ENCODE peak calls at places on chromosome 13, in five cellular contexts. M is A549, T is GM12878, G is stomach, X is transverse colon. F is an unnamed sample.
A peak's percentile ranks its signal among the peaks of the same experiment; 100 is the strongest.

GRCh38 chr13:78606471-78607408 is 3.4 kb upstream of the POU4F1 start:
- DNase-seq in M (no peak), T (no peak), G (no peak), X (no peak), F (no peak)

GRCh38 chr13:111904166-111904565 is 162.8 kb upstream of the SOX1 start:
- DNase-seq in M (no peak), T (no peak), G (no peak), X (no peak), F (no peak)

GRCh38 chr13:31044658-31045620 is 112.5 kb downstream of the TEX26 start:
- DNase-seq in M (no peak), T (peak; percentile 21), G (no peak), X (no peak), F (no peak)

GRCh38 chr13:93709511-93710244 is 483.1 kb downstream of the GPC6 start:
- DNase-seq in M (no peak), T (no peak), G (no peak), X (no peak), F (no peak)

GRCh38 chr13:23558675-23559536 is 11.3 kb upstream of the TNFRSF19 start:
- DNase-seq in M (peak; percentile 72), T (no peak), G (peak; percentile 38), X (no peak), F (peak; percentile 39)

GRCh38 chr13:81171065-81171647 is 830.2 kb upstream of the SPRY2 start:
- DNase-seq in M (no peak), T (no peak), G (no peak), X (no peak), F (no peak)

GRCh38 chr13:98440390-98441055 is 136.4 kb downstream of the STK24 start:
- DNase-seq in M (no peak), T (no peak), G (no peak), X (no peak), F (no peak)

GRCh38 chr13:76729690-76730089 is 156.5 kb downstream of the KCTD12 start:
- DNase-seq in M (no peak), T (no peak), G (no peak), X (no peak), F (no peak)

GRCh38 chr13:76222511-76222910 is 586.4 kb downstream of the LMO7 start:
- DNase-seq in M (no peak), T (no peak), G (no peak), X (no peak), F (no peak)

GRCh38 chr13:26895081-26895807 is 134.7 kb upstream of the GPR12 start:
- DNase-seq in M (no peak), T (no peak), G (no peak), X (no peak), F (no peak)

GRCh38 chr13:72643339-72643989 is 84.0 kb downstream of the MZT1 start:
- DNase-seq in M (peak; percentile 4), T (no peak), G (peak; percentile 29), X (peak; percentile 69), F (no peak)

GRCh38 chr13:75461314-75461713 is 20.7 kb downstream of the TBC1D4 start:
- DNase-seq in M (no peak), T (no peak), G (no peak), X (no peak), F (no peak)

GRCh38 chr13:45108716-45109706 is 11.3 kb upstream of the GTF2F2 start:
- DNase-seq in M (no peak), T (peak; percentile 33), G (no peak), X (peak; percentile 29), F (no peak)

GRCh38 chr13:100547805-100548204 is 40.8 kb downstream of the GGACT start:
- DNase-seq in M (no peak), T (no peak), G (no peak), X (no peak), F (no peak)

GRCh38 chr13:93771782-93772181 is 545.2 kb downstream of the GPC6 start:
- DNase-seq in M (no peak), T (no peak), G (no peak), X (no peak), F (no peak)

GRCh38 chr13:43983373-43983772 is 103.7 kb downstream of the LACC1 start:
- DNase-seq in M (no peak), T (no peak), G (no peak), X (no peak), F (no peak)

GRCh38 chr13:64675256-64675892 is 2554.8 kb downstream of the PCDH9 start:
- DNase-seq in M (peak; percentile 16), T (no peak), G (no peak), X (no peak), F (no peak)

GRCh38 chr13:98301721-98302120 is 124.7 kb upstream of the RNF113B start:
- DNase-seq in M (no peak), T (no peak), G (no peak), X (no peak), F (no peak)

GRCh38 chr13:67100723-67101122 is 129.4 kb downstream of the PCDH9 start:
- DNase-seq in M (no peak), T (no peak), G (no peak), X (no peak), F (no peak)

GRCh38 chr13:99486996-99487395 is 14.3 kb upstream of the TM9SF2 start:
- DNase-seq in M (no peak), T (no peak), G (no peak), X (no peak), F (no peak)

GRCh38 chr13:99136427-99136954 is 64.2 kb upstream of the UBAC2 start:
- DNase-seq in M (no peak), T (no peak), G (no peak), X (no peak), F (no peak)

GRCh38 chr13:38687246-38688229 is 661 bp downstream of the FREM2 start:
- DNase-seq in M (no peak), T (no peak), G (no peak), X (no peak), F (no peak)

GRCh38 chr13:31116224-31116623 is 45.5 kb downstream of the HSPH1 start:
- DNase-seq in M (no peak), T (no peak), G (no peak), X (no peak), F (no peak)

GRCh38 chr13:36190771-36191170 is 23.6 kb downstream of the SOHLH2 start:
- DNase-seq in M (no peak), T (no peak), G (no peak), X (no peak), F (no peak)

GRCh38 chr13:100881291-100881864 is 206.8 kb upstream of the TMTC4 start:
- DNase-seq in M (no peak), T (no peak), G (no peak), X (no peak), F (no peak)

GRCh38 chr13:77516342-77516789 is 19.1 kb upstream of the SCEL start:
- DNase-seq in M (no peak), T (no peak), G (no peak), X (no peak), F (no peak)

GRCh38 chr13:65112123-65113075 is 2117.7 kb downstream of the PCDH9 start:
- DNase-seq in M (no peak), T (no peak), G (no peak), X (no peak), F (no peak)

DNA sequence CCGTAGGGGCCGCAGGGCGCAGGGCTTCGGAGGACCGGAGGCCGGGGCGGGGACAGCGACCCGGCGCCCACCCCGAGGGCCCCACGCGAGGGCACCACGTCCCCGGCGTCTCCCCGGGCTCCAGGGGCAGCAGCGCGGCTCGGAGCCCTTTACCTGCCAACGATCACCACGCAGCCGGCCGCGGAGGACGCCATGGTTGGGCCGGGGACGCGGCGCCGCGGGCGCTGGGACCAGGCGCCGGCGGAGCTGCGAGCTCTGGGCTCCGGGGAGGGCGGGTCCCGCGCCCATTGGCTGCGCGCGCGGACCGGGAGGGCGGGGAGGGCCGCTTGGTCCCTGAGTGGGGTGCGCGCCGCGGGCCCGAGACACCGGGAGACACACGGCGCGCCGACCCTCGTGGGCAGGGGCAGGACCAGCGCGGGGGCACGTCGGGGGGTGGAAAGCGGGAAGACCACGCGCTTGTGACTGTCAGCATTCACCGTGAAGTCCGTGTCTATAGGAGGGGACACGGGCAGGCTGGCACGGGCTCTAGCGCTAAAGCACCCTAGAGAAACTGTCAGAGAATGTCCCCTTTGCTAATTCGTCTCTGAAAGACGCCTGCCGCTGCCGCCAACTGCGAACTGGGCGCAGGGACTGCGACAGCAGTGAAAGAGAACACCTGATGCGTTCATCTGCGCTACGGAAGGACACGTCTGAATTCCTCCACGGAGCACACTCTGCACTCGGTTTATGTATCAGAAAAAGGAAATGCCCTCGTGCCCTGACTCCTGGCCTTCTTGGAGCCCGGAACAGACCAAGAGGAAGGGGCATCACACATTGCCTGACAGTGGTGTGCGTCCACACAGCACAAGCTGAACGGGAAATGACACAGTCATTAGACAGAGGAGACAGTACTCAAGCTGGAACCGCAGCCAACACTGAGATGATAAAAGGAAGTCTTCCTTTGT is at the start of gene CRYL1:
- DNase-seq in M (peak; percentile 21), T (peak; percentile 40), G (peak; percentile 82), X (peak; percentile 85), F (peak; percentile 62)
- TF ChIP-seq EP300 in M (no peak), T (no peak), G (no peak), X (no peak), F (no peak)

GRCh38 chr13:105665284-105665683 is 870.2 kb downstream of the EFNB2 start:
- DNase-seq in M (no peak), T (no peak), G (no peak), X (no peak), F (no peak)

GRCh38 chr13:105660550-105660949 is 874.9 kb downstream of the EFNB2 start:
- DNase-seq in M (no peak), T (no peak), G (no peak), X (no peak), F (no peak)

GRCh38 chr13:105663182-105663581 is 872.3 kb downstream of the EFNB2 start:
- DNase-seq in M (no peak), T (no peak), G (no peak), X (no peak), F (no peak)
- H3K27ac ChIP-seq in M (no peak overlapping the region), T (no peak overlapping the region), G (no peak overlapping the region), X (no peak overlapping the region), F (no peak overlapping the region)

GRCh38 chr13:32245555-32245954 is 69.6 kb downstream of the ZAR1L start:
- DNase-seq in M (no peak), T (no peak), G (no peak), X (no peak), F (no peak)

GRCh38 chr13:32248789-32249188 is 66.4 kb downstream of the ZAR1L start:
- DNase-seq in M (no peak), T (peak; percentile 27), G (no peak), X (peak; percentile 17), F (no peak)

GRCh38 chr13:32247887-32248286 is 67.3 kb downstream of the ZAR1L start:
- DNase-seq in M (no peak), T (no peak), G (no peak), X (no peak), F (no peak)

GRCh38 chr13:32246468-32246867 is 68.7 kb downstream of the ZAR1L start:
- DNase-seq in M (peak; percentile 43), T (no peak), G (peak; percentile 68), X (peak; percentile 61), F (peak; percentile 41)

GRCh38 chr13:32243695-32244094 is 71.5 kb downstream of the ZAR1L start:
- DNase-seq in M (no peak), T (no peak), G (no peak), X (no peak), F (no peak)
- TF ChIP-seq CTCF in M (no peak), T (no peak), G (no peak), X (no peak), F (no peak)

GRCh38 chr13:60851378-60851777 is 454.4 kb downstream of the TDRD3 start:
- DNase-seq in M (no peak), T (no peak), G (no peak), X (no peak), F (no peak)
- TF ChIP-seq EP300 in M (no peak), T (no peak), G (no peak), X (no peak), F (no peak)

F was measured in ovary.